ENCODE peak calls at places on chromosomes 11 and 22, in six cellular contexts. S is heart right ventricle, Z is cardiac muscle cell, Y is fibroblast of lung, T is endodermal cell, N is tibial artery. J is an unnamed sample. For H3K4me1, the result is how much of the 10 kb centered on the place peaks cover.

GRCh38 chr22:19761022-19761499 is 483 bp downstream of the TBX1 start:
- DNase-seq in S (no peak), Z (no peak), Y (no peak), T (peak), N (no peak), J (no peak)

GRCh38 chr11:11463397-11463796 is 110.3 kb upstream of the CSNK2A3 start:
- DNase-seq in S (no peak), Z (no peak), Y (peak), T (no peak), N (no peak), J (no peak)

GRCh38 chr11:46290598-46291309 is 13.3 kb downstream of the CREB3L1 start:
- DNase-seq in S (peak), Z (peak), Y (peak), T (peak), N (no peak), J (peak)

GRCh38 chr11:38089728-38090127 is 1491.7 kb upstream of the RAG2 start:
- DNase-seq in S (no peak), Z (peak), Y (no peak), T (no peak), N (no peak), J (no peak)

GRCh38 chr11:65425105-65425970 is 2.7 kb downstream of the NEAT1 start:
- DNase-seq in S (no peak), Z (peak), Y (peak), T (peak), N (peak), J (peak)

GRCh38 chr11:81420668-81421550 is 1312.8 kb downstream of the FAM181B start:
- DNase-seq in S (no peak), Z (no peak), Y (no peak), T (peak), N (no peak), J (no peak)

GRCh38 chr11:11396290-11397042 is 43.4 kb upstream of the CSNK2A3 start:
- DNase-seq in S (no peak), Z (peak), Y (peak), T (no peak), N (no peak), J (no peak)

GRCh38 chr22:42151924-42152635 is 21.5 kb upstream of the CYP2D6 start:
- DNase-seq in S (no peak), Z (no peak), Y (no peak), T (no peak), N (no peak), J (no peak)

GRCh38 chr11:78057462-78058055 is 6.1 kb upstream of the THRSP start:
- DNase-seq in S (no peak), Z (no peak), Y (no peak), T (no peak), N (no peak), J (no peak)

GRCh38 chr22:31753005-31753633 is 700 bp upstream of the DEPDC5 start:
- DNase-seq in S (peak), Z (peak), Y (no peak), T (peak), N (peak), J (peak)

GRCh38 chr11:110147965-110148709 is 54.9 kb downstream of the ZC3H12C start:
- DNase-seq in S (no peak), Z (peak), Y (peak), T (no peak), N (no peak), J (no peak)

GRCh38 chr22:30212363-30212995 is 34.1 kb downstream of the LIF start:
- DNase-seq in S (peak), Z (peak), Y (peak), T (no peak), N (peak), J (no peak)

GRCh38 chr22:27662359-27663030 is 139.1 kb downstream of the MN1 start:
- DNase-seq in S (peak), Z (peak), Y (peak), T (no peak), N (peak), J (peak)

GRCh38 chr11:7514099-7514725 is 413 bp downstream of the PPFIBP2 start:
- DNase-seq in S (no peak), Z (no peak), Y (no peak), T (no peak), N (peak), J (peak)

GRCh38 chr11:1844221-1845094 is 5.7 kb downstream of the TNNI2 start:
- DNase-seq in S (peak), Z (peak), Y (peak), T (no peak), N (no peak), J (peak)

GRCh38 chr22:41445171-41446056 is 1.2 kb downstream of the TOB2 start:
- DNase-seq in S (no peak), Z (no peak), Y (no peak), T (peak), N (no peak), J (peak)

GRCh38 chr11:91776660-91777059 is 448.0 kb upstream of the FAT3 start:
- DNase-seq in S (no peak), Z (no peak), Y (no peak), T (no peak), N (no peak), J (no peak)

GRCh38 chr22:17785185-17786184 is 11.2 kb upstream of the BID start:
- DNase-seq in S (peak), Z (peak), Y (peak), T (peak), N (no peak), J (peak)

GRCh38 chr11:20156280-20156875 is 3.9 kb downstream of the DBX1 start:
- DNase-seq in S (no peak), Z (no peak), Y (no peak), T (peak), N (no peak), J (peak)

GRCh38 chr11:84384637-84385227 is 1098.6 kb upstream of the CCDC90B start:
- DNase-seq in S (no peak), Z (peak), Y (peak), T (peak), N (peak), J (peak)

GRCh38 chr11:131591051-131591461 is 220.6 kb downstream of the NTM start:
- DNase-seq in S (no peak), Z (no peak), Y (peak), T (peak), N (no peak), J (no peak)

GRCh38 chr11:35192347-35192746 is 53.4 kb downstream of the CD44 start:
- DNase-seq in S (peak), Z (peak), Y (peak), T (no peak), N (peak), J (peak)

GRCh38 chr11:94740083-94740974 is 27.8 kb upstream of the AMOTL1 start:
- DNase-seq in S (peak), Z (peak), Y (peak), T (peak), N (peak), J (peak)

GRCh38 chr11:36098046-36098445 is 154.2 kb downstream of the LDLRAD3 start:
- DNase-seq in S (peak), Z (peak), Y (no peak), T (peak), N (no peak), J (no peak)

GRCh38 chr11:45929486-45930030 is 7.1 kb downstream of the LARGE2 start:
- DNase-seq in S (no peak), Z (no peak), Y (no peak), T (no peak), N (peak), J (no peak)

GRCh38 chr11:2924821-2925675 is 4.2 kb downstream of the PHLDA2 start:
- DNase-seq in S (no peak), Z (no peak), Y (no peak), T (no peak), N (no peak), J (peak)

GRCh38 chr11:72113170-72113808 is 794 bp upstream of the ANAPC15 start:
- DNase-seq in S (no peak), Z (no peak), Y (no peak), T (no peak), N (no peak), J (no peak)
- H3K4me3 ChIP-seq in S (peak), Z (peak), Y (peak), T (peak), N (peak), J (peak)

DNA sequence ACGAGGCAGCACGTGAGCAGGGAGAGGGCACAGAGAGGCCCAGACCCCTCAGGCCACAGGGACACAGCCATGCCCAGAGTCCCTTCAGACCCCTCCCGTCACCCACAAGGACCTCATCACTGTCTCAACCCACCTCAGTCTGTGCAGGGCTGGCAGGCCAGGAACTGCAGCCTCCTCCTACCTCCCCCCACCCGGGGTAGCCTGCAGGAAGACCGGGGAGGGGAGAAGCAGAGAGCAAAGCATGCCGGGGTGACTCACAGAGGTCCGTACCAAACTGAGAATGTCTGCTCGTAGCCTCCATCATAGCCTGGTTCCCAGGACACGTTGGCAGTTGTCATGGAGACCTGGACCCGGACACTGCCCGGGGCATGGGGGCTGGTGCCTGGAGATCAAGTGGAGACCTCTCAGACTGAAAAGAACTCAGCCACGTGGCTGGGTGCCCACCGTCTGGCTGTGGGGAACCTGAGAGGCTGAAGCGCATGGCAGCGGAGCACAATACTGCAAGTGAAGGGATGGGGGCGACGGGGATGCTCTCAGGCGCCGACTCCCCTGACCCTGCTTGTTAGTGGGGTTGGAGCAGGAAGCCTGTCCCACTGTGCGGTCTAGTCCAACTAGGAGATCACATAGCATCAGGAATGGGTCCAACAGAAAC is 27.2 kb downstream of the IGSF9B start:
- DNase-seq in S (no peak), Z (no peak), Y (no peak), T (no peak), N (no peak), J (no peak)
- H3K27ac ChIP-seq in S (no peak), Z (no peak), Y (no peak), T (no peak), N (no peak), J (no peak)

GRCh38 chr11:61973603-61974162 is 6.2 kb upstream of the FTH1 start:
- DNase-seq in S (no peak), Z (no peak), Y (no peak), T (peak), N (peak), J (peak)
- H3K4me1 ChIP-seq in S (half or more), Z (under half), Y (under half), T (under half), N (half or more), J (under half)

DNA sequence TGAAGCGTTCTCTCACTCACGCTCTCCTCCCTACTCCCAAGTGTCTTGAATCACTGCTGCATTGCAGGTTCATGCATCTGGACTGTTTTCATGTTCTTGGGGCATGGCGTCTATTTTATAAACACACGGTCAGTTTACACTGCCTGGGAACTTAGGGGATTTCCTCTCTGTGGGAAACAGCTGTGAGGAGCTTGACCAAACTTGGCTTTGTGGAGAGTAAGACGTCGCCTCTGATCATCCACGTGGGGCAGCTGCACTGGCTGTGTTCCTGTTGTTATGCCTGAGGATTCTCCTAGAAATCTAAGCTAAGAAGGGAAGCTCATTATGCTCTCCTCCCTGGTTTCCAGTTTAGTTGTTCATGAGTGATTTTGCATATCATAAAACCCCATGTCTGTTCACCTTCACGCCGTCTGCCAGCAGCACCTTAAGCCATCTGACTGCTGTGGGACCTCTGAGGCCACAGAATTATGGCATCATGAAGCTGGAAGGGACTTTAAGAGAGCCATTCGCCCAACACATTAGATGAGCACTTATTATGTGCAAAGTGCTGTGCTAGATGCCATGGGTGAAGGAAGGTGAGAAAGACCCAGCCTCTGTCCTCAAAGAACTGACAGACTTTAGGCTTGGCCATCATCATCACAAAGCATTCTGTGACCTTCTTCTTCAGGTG is 38.8 kb upstream of the POU2AF1 start:
- DNase-seq in S (peak), Z (peak), Y (peak), T (peak), N (no peak), J (peak)
- H3K4me3 ChIP-seq in S (no peak), Z (no peak), Y (no peak), T (no peak), N (no peak), J (no peak)

GRCh38 chr11:129316781-129317180 is 58.9 kb upstream of the BARX2 start:
- DNase-seq in S (no peak), Z (no peak), Y (no peak), T (no peak), N (no peak), J (no peak)

GRCh38 chr11:129319201-129319600 is 56.4 kb upstream of the BARX2 start:
- DNase-seq in S (no peak), Z (no peak), Y (no peak), T (no peak), N (no peak), J (no peak)

GRCh38 chr11:129315781-129316579 is 59.7 kb upstream of the BARX2 start:
- DNase-seq in S (no peak), Z (no peak), Y (no peak), T (peak), N (no peak), J (peak)

GRCh38 chr11:129319751-129320150 is 55.9 kb upstream of the BARX2 start:
- DNase-seq in S (no peak), Z (no peak), Y (no peak), T (no peak), N (no peak), J (no peak)

DNA sequence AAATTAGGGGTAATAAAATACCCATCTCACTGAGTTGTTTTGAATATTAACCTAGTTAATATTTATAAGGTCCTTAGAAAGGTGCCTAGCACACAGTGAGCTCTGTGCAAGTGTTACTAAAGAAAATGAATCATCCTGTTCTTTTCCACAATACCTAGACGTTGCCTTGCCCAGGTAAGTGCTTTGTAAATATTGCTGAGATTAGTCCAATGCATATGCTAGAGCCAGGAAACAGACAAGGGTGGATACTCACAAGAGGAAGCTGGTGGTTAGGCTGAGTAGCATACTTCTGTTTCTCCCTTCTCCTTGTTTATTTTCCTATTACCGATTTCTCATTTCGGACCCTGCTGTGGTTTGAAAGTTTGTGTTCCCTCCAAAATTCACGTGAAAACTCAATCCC is 58.1 kb upstream of the BARX2 start:
- DNase-seq in S (no peak), Z (no peak), Y (no peak), T (no peak), N (no peak), J (peak)
- H3K27ac ChIP-seq in S (no peak), Z (no peak), Y (no peak), T (no peak), N (no peak), J (peak)

DNA sequence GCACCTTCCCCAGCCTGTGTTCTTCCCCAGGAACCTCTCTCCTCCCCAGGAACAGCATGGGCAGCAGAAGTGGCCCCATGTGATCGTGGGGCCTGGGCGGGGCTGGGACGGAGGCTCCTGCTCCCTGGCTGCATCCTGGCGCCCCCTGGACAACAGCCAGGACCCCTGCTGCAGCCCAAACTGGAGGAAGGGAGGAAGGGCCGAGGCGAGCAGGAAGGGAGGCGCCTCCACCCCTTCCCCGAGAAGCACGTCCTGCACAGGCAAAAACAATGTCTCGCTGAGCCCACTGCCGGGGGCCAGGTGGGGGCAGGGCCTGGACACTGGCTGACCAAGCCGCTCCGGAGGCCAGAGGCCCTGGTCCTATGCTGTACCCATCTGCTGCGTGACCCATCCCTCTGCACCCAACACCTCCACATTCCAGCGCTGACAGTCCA is 15.0 kb upstream of the MFNG start:
- DNase-seq in S (peak), Z (peak), Y (no peak), T (no peak), N (no peak), J (peak)
- H3K4me1 ChIP-seq in S (half or more), Z (under half), Y (under half), T (under half), N (under half), J (under half)